ENCODE peak calls at places on chromosomes 6 and 20, in eight cellular contexts. Z is tibial artery, N is dorsolateral prefrontal cortex, P is astrocyte, W is right cardiac atrium, A is lung, R is cardiac muscle cell, L is ascending aorta. F is an unnamed sample.

GRCh38 chr6:49328051-49328450 is 135.0 kb downstream of the MMUT start:
- DNase-seq in W (no peak), N (no peak), L (no peak), Z (no peak), P (no peak), A (no peak), R (no peak), F (no peak)

GRCh38 chr6:44721954-44722578 is 334.6 kb downstream of the CDC5L start:
- DNase-seq in Z (no peak), A (no peak), P (no peak), W (no peak), N (no peak), L (no peak), R (no peak), F (no peak)

GRCh38 chr6:26216886-26217713 is 129.9 kb downstream of the HFE start:
- DNase-seq in A (peak), L (peak), W (peak), Z (peak), R (peak), N (peak), P (peak), F (peak)

GRCh38 chr6:29520232-29520631 is 32.5 kb upstream of the MAS1L start:
- DNase-seq in W (no peak), L (no peak), A (no peak), P (no peak), R (no peak), Z (no peak), N (no peak), F (no peak)

GRCh38 chr20:17971571-17972013 is 2.8 kb downstream of the MGME1 start:
- DNase-seq in L (no peak), A (no peak), Z (no peak), R (peak), N (no peak), P (peak), W (no peak), F (no peak)

GRCh38 chr6:89375427-89375868 is 22.9 kb upstream of the UBE2J1 start:
- DNase-seq in N (no peak), W (peak), L (no peak), R (peak), A (peak), P (no peak), Z (no peak), F (no peak)

GRCh38 chr20:63739129-63740069 is at the start of gene SLC2A4RG:
- DNase-seq in N (peak), L (no peak), W (peak), P (peak), R (peak), A (peak), Z (peak), F (no peak)

GRCh38 chr20:41733151-41733550 is 115.0 kb upstream of the CHD6 start:
- DNase-seq in N (no peak), L (no peak), P (no peak), A (peak), R (no peak), W (no peak), Z (no peak), F (no peak)

GRCh38 chr6:87907521-87907920 is 140.1 kb upstream of the SPACA1 start:
- DNase-seq in Z (no peak), N (no peak), L (no peak), A (no peak), R (no peak), W (no peak), P (peak), F (no peak)

GRCh38 chr6:54697423-54697822 is 149.1 kb upstream of the FAM83B start:
- DNase-seq in P (no peak), R (no peak), L (no peak), A (no peak), Z (no peak), N (no peak), W (no peak), F (no peak)

GRCh38 chr6:150267686-150268561 is 100.9 kb upstream of the IYD start:
- DNase-seq in N (no peak), A (no peak), R (no peak), W (no peak), Z (peak), P (peak), L (no peak), F (no peak)

GRCh38 chr20:47380481-47380880 is 24.0 kb upstream of the ZMYND8 start:
- DNase-seq in R (no peak), L (no peak), W (no peak), P (peak), N (no peak), Z (no peak), A (no peak), F (no peak)

GRCh38 chr6:158514991-158515390 is 44.9 kb upstream of the TMEM181 start:
- DNase-seq in R (no peak), Z (no peak), A (no peak), P (no peak), W (no peak), L (no peak), N (no peak), F (no peak)
- H3K4me3 ChIP-seq in R (no peak), Z (no peak), A (no peak), P (no peak), W (no peak), L (no peak), N (no peak), F (no peak)

GRCh38 chr20:50098259-50098658 is 14.7 kb downstream of the UBE2V1 start:
- DNase-seq in R (no peak), A (no peak), Z (no peak), W (no peak), L (no peak), N (no peak), P (no peak), F (no peak)
- H3K27ac ChIP-seq in R (peak), A (no peak), Z (no peak), W (peak), L (no peak), N (no peak), P (no peak), F (no peak)

GRCh38 chr20:62200491-62201172 is 17.8 kb downstream of the MTG2 start:
- DNase-seq in A (no peak), L (no peak), R (no peak), N (no peak), Z (no peak), W (peak), P (no peak), F (no peak)

GRCh38 chr20:62197801-62198200 is 15.0 kb downstream of the MTG2 start:
- DNase-seq in W (no peak), N (no peak), Z (no peak), R (no peak), A (no peak), L (no peak), P (no peak), F (no peak)

GRCh38 chr20:62198931-62199330 is 16.1 kb downstream of the MTG2 start:
- DNase-seq in L (no peak), N (no peak), P (no peak), A (no peak), R (no peak), Z (no peak), W (peak), F (no peak)

GRCh38 chr20:62197321-62197720 is 14.5 kb downstream of the MTG2 start:
- DNase-seq in R (no peak), A (no peak), Z (no peak), N (no peak), W (no peak), L (no peak), P (no peak), F (no peak)

GRCh38 chr20:62198496-62198895 is 15.7 kb downstream of the MTG2 start:
- DNase-seq in L (no peak), Z (no peak), R (no peak), A (no peak), P (no peak), N (no peak), W (peak), F (no peak)
- H3K4me3 ChIP-seq in L (no peak), Z (no peak), R (no peak), A (no peak), P (no peak), N (no peak), W (no peak), F (no peak)

GRCh38 chr6:41724638-41725501 is 10.5 kb downstream of the TFEB start:
- DNase-seq in P (no peak), R (peak), N (no peak), W (peak), Z (no peak), A (no peak), L (no peak), F (no peak)
- H3K27ac ChIP-seq in P (no peak), R (peak), N (peak), W (peak), Z (no peak), A (no peak), L (peak), F (peak)